ENCODE peak calls at places on chromosomes 1 and 21, in ten cellular contexts. One of them, this sample, is unnamed.

GRCh38 chr1:36753451-36753850 is 270.7 kb upstream of the CSF3R start:
- DNase-seq in glutamatergic neuron: no peak
- DNase-seq in mammary epithelial cell: no peak
- DNase-seq in GM03348: no peak
- DNase-seq in CD4-positive, alpha-beta T cell: no peak
- DNase-seq in activated gamma-delta T cell: no peak
- DNase-seq in NCI-H1092 treated with DMSO at 0.1 percent for 48 hours: no peak
- DNase-seq in substantia nigra: no peak
- DNase-seq in coronary artery: no peak
- DNase-seq in hippocampal formation: no peak
- DNase-seq in this sample: no peak

GRCh38 chr1:234111458-234112142 is 207.1 kb downstream of the SLC35F3 start:
- DNase-seq in GM03348: peak
- DNase-seq in activated gamma-delta T cell: no peak
- DNase-seq in substantia nigra: no peak
- DNase-seq in mammary epithelial cell: peak
- DNase-seq in CD4-positive, alpha-beta T cell: no peak
- DNase-seq in NCI-H1092 treated with DMSO at 0.1 percent for 48 hours: peak
- DNase-seq in glutamatergic neuron: peak
- DNase-seq in coronary artery: no peak
- DNase-seq in hippocampal formation: no peak
- DNase-seq in this sample: no peak

GRCh38 chr21:25895565-25896205 is 160.9 kb downstream of the GABPA start:
- DNase-seq in CD4-positive, alpha-beta T cell: no peak
- DNase-seq in glutamatergic neuron: no peak
- DNase-seq in GM03348: peak
- DNase-seq in mammary epithelial cell: peak
- DNase-seq in activated gamma-delta T cell: no peak
- DNase-seq in substantia nigra: no peak
- DNase-seq in coronary artery: no peak
- DNase-seq in NCI-H1092 treated with DMSO at 0.1 percent for 48 hours: no peak
- DNase-seq in hippocampal formation: peak
- DNase-seq in this sample: no peak

GRCh38 chr1:220895412-220895946 is 16.2 kb downstream of the HLX start:
- DNase-seq in hippocampal formation: no peak
- DNase-seq in NCI-H1092 treated with DMSO at 0.1 percent for 48 hours: no peak
- DNase-seq in mammary epithelial cell: no peak
- DNase-seq in coronary artery: no peak
- DNase-seq in activated gamma-delta T cell: no peak
- DNase-seq in substantia nigra: no peak
- DNase-seq in CD4-positive, alpha-beta T cell: no peak
- DNase-seq in glutamatergic neuron: peak
- DNase-seq in GM03348: no peak
- DNase-seq in this sample: no peak

GRCh38 chr1:7893529-7894180 is 40.8 kb upstream of the UTS2 start:
- DNase-seq in hippocampal formation: no peak
- DNase-seq in mammary epithelial cell: no peak
- DNase-seq in CD4-positive, alpha-beta T cell: no peak
- DNase-seq in coronary artery: no peak
- DNase-seq in GM03348: peak
- DNase-seq in substantia nigra: no peak
- DNase-seq in activated gamma-delta T cell: no peak
- DNase-seq in glutamatergic neuron: no peak
- DNase-seq in NCI-H1092 treated with DMSO at 0.1 percent for 48 hours: no peak
- DNase-seq in this sample: no peak

GRCh38 chr1:12406218-12407021 is 176.6 kb downstream of the VPS13D start:
- DNase-seq in substantia nigra: no peak
- DNase-seq in coronary artery: no peak
- DNase-seq in hippocampal formation: peak
- DNase-seq in glutamatergic neuron: no peak
- DNase-seq in mammary epithelial cell: no peak
- DNase-seq in NCI-H1092 treated with DMSO at 0.1 percent for 48 hours: no peak
- DNase-seq in activated gamma-delta T cell: no peak
- DNase-seq in GM03348: peak
- DNase-seq in CD4-positive, alpha-beta T cell: no peak
- DNase-seq in this sample: no peak

GRCh38 chr1:162976628-162977027 is 92.5 kb upstream of the RGS4 start:
- DNase-seq in GM03348: no peak
- DNase-seq in NCI-H1092 treated with DMSO at 0.1 percent for 48 hours: no peak
- DNase-seq in CD4-positive, alpha-beta T cell: no peak
- DNase-seq in mammary epithelial cell: peak
- DNase-seq in coronary artery: no peak
- DNase-seq in hippocampal formation: no peak
- DNase-seq in glutamatergic neuron: no peak
- DNase-seq in activated gamma-delta T cell: no peak
- DNase-seq in substantia nigra: no peak
- DNase-seq in this sample: no peak

GRCh38 chr1:10510520-10511493 is 36.1 kb downstream of the PEX14 start:
- DNase-seq in substantia nigra: no peak
- DNase-seq in mammary epithelial cell: peak
- DNase-seq in glutamatergic neuron: no peak
- DNase-seq in GM03348: peak
- DNase-seq in CD4-positive, alpha-beta T cell: peak
- DNase-seq in coronary artery: no peak
- DNase-seq in NCI-H1092 treated with DMSO at 0.1 percent for 48 hours: no peak
- DNase-seq in activated gamma-delta T cell: no peak
- DNase-seq in hippocampal formation: no peak
- DNase-seq in this sample: peak

GRCh38 chr1:58975888-58976287 is 192.0 kb upstream of the JUN start:
- DNase-seq in hippocampal formation: no peak
- DNase-seq in substantia nigra: no peak
- DNase-seq in glutamatergic neuron: no peak
- DNase-seq in CD4-positive, alpha-beta T cell: no peak
- DNase-seq in mammary epithelial cell: peak
- DNase-seq in GM03348: no peak
- DNase-seq in coronary artery: no peak
- DNase-seq in activated gamma-delta T cell: no peak
- DNase-seq in NCI-H1092 treated with DMSO at 0.1 percent for 48 hours: no peak
- DNase-seq in this sample: no peak

GRCh38 chr1:167486090-167486824 is 32.1 kb downstream of the CD247 start:
- DNase-seq in coronary artery: no peak
- DNase-seq in CD4-positive, alpha-beta T cell: no peak
- DNase-seq in mammary epithelial cell: no peak
- DNase-seq in NCI-H1092 treated with DMSO at 0.1 percent for 48 hours: no peak
- DNase-seq in hippocampal formation: no peak
- DNase-seq in activated gamma-delta T cell: peak
- DNase-seq in substantia nigra: no peak
- DNase-seq in GM03348: no peak
- DNase-seq in glutamatergic neuron: no peak
- DNase-seq in this sample: no peak

This sample was measured in naive thymus-derived CD8-positive, alpha-beta T cell.